ENCODE peak calls at places on chromosomes 2 and 18, in four cellular contexts. B, W, M and X are unnamed samples.

GRCh38 chr2:113157108-113157896 is 16.5 kb upstream of the PSD4 start:
- DNase-seq in W (no peak), M (no peak), B (no peak), X (peak)

GRCh38 chr2:121837596-121837995 is 82.1 kb downstream of the TSN start:
- DNase-seq in W (no peak), B (no peak), M (no peak), X (no peak)

GRCh38 chr18:45449761-45450227 is 165.5 kb upstream of the SLC14A2 start:
- DNase-seq in M (peak), B (no peak), W (no peak), X (no peak)

GRCh38 chr2:76737607-76738006 is 784.6 kb downstream of the LRRTM4 start:
- DNase-seq in M (no peak), W (no peak), B (no peak), X (no peak)

GRCh38 chr2:25794544-25795276 is 83.6 kb downstream of the ASXL2 start:
- DNase-seq in B (no peak), M (no peak), W (no peak), X (no peak)

GRCh38 chr18:27901424-27902226 is 275.3 kb downstream of the CDH2 start:
- DNase-seq in B (no peak), M (no peak), W (no peak), X (no peak)

GRCh38 chr2:206657087-206657486 is 14.8 kb downstream of the FAM237A start:
- DNase-seq in W (no peak), B (no peak), M (no peak), X (no peak)

GRCh38 chr2:120133572-120134244 is 89.5 kb downstream of the TMEM185B start:
- DNase-seq in W (no peak), M (no peak), B (no peak), X (no peak)

GRCh38 chr2:33484042-33484621 is 7.7 kb downstream of the RASGRP3 start:
- DNase-seq in M (no peak), W (no peak), B (no peak), X (no peak)

GRCh38 chr2:205675861-205676516 is 6.3 kb upstream of the NRP2 start:
- DNase-seq in W (no peak), M (peak), B (peak), X (peak)

GRCh38 chr2:121755237-121756111 is at the start of gene TSN:
- DNase-seq in W (peak), M (peak), B (peak), X (peak)

GRCh38 chr2:235544687-235544965 is 50.8 kb downstream of the AGAP1 start:
- DNase-seq in B (no peak), M (no peak), W (no peak), X (no peak)

GRCh38 chr2:120978359-120979050 is 242.8 kb downstream of the GLI2 start:
- DNase-seq in M (no peak), B (no peak), W (no peak), X (no peak)

GRCh38 chr2:234694244-234695013 is 197.5 kb upstream of the ARL4C start:
- DNase-seq in M (no peak), W (no peak), B (no peak), X (peak)

GRCh38 chr2:217795706-217796465 is 206.9 kb downstream of the TNS1 start:
- DNase-seq in M (no peak), W (no peak), B (no peak), X (no peak)

GRCh38 chr2:159497256-159497655 is 119.1 kb downstream of the BAZ2B start:
- DNase-seq in M (peak), W (no peak), B (no peak), X (peak)

GRCh38 chr2:144834954-144835633 is 315.2 kb upstream of the ZEB2 start:
- DNase-seq in M (peak), B (peak), W (no peak), X (peak)